ENCODE peak calls at places on chromosomes 16 and 17, in eight cellular contexts. M is ureter, P is mesenteric fat pad, Y is caudate nucleus, E is GOT3, L is NCI-H226, T is Daoy, S is HFF-Myc. O is an unnamed sample.

GRCh38 chr17:32894245-32894644 is 17.3 kb upstream of the MYO1D start:
- DNase-seq in M (no peak), P (no peak), Y (no peak), E (no peak), L (peak; percentile 32), T (peak; percentile 12), S (no peak), O (no peak)

GRCh38 chr17:28999216-28999615 is 6.6 kb downstream of the SEZ6 start:
- DNase-seq in M (no peak), P (no peak), Y (no peak), E (no peak), L (no peak), T (no peak), S (no peak), O (no peak)

GRCh38 chr17:82350182-82351030 is 8.6 kb upstream of the TEX19 start:
- DNase-seq in M (no peak), P (no peak), Y (no peak), E (no peak), L (no peak), T (peak; percentile 68), S (no peak), O (peak; percentile 55)

GRCh38 chr17:29158515-29159275 is 21.5 kb downstream of the MYO18A start:
- DNase-seq in M (no peak), P (no peak), Y (no peak), E (no peak), L (peak; percentile 84), T (peak; percentile 74), S (no peak), O (no peak)

GRCh38 chr16:10584956-10585561 is 4.7 kb upstream of the EMP2 start:
- DNase-seq in M (no peak), P (no peak), Y (no peak), E (no peak), L (no peak), T (peak; percentile 64), S (no peak), O (no peak)

GRCh38 chr17:44990994-44991393 is 22.9 kb upstream of the C1QL1 start:
- DNase-seq in M (no peak), P (no peak), Y (no peak), E (no peak), L (no peak), T (peak; percentile 46), S (no peak), O (no peak)

GRCh38 chr16:68200120-68200783 is 35.7 kb downstream of the ESRP2 start:
- DNase-seq in M (no peak), P (no peak), Y (no peak), E (no peak), L (peak; percentile 10), T (peak; percentile 44), S (no peak), O (no peak)

GRCh38 chr17:3984719-3985444 is 20.6 kb upstream of the ATP2A3 start:
- DNase-seq in M (no peak), P (no peak), Y (no peak), E (no peak), L (no peak), T (no peak), S (no peak), O (no peak)

GRCh38 chr16:27232875-27233605 is 29.7 kb downstream of the KDM8 start:
- DNase-seq in M (no peak), P (no peak), Y (no peak), E (no peak), L (no peak), T (no peak), S (no peak), O (no peak)

GRCh38 chr16:65793781-65794180 is 572.7 kb upstream of the CDH5 start:
- DNase-seq in M (no peak), P (no peak), Y (no peak), E (no peak), L (no peak), T (no peak), S (no peak), O (no peak)

GRCh38 chr17:80071116-80071980 is 30.0 kb upstream of the GAA start:
- DNase-seq in M (peak; percentile 79), P (no peak), Y (no peak), E (no peak), L (no peak), T (peak; percentile 14), S (no peak), O (no peak)

GRCh38 chr17:47676199-47676472 is 17.8 kb upstream of the TBKBP1 start:
- DNase-seq in M (no peak), P (no peak), Y (no peak), E (no peak), L (no peak), T (no peak), S (no peak), O (no peak)

GRCh38 chr16:85460252-85460982 is 152.7 kb upstream of the GSE1 start:
- DNase-seq in M (no peak), P (no peak), Y (no peak), E (no peak), L (no peak), T (no peak), S (no peak), O (no peak)